ENCODE peak calls at places on chromosomes 11 and 22, in four cellular contexts. O, Z, G and Y are unnamed samples.

GRCh38 chr11:96237759-96238158 is 105.2 kb downstream of the MAML2 start:
- ATAC-seq in Z (no peak), G (no peak), O (no peak), Y (no peak)

GRCh38 chr11:80350541-80350940 is 909.7 kb upstream of the TENM4 start:
- ATAC-seq in Z (no peak), G (no peak), O (no peak), Y (no peak)

GRCh38 chr11:121435796-121436511 is 16.2 kb upstream of the SORL1 start:
- ATAC-seq in Z (no peak), G (no peak), O (no peak), Y (no peak)

GRCh38 chr22:31749636-31750364 is at the start of gene PRR14L:
- ATAC-seq in G (peak), O (peak), Z (peak), Y (peak)

GRCh38 chr11:117189191-117189940 is 9.8 kb upstream of the TAGLN start:
- ATAC-seq in Z (peak), O (no peak), G (no peak), Y (peak)

GRCh38 chr11:69080361-69080973 is 31.7 kb downstream of the TPCN2 start:
- ATAC-seq in O (no peak), Z (peak), G (peak), Y (no peak)

GRCh38 chr11:82521427-82521826 is 212.2 kb downstream of the FAM181B start:
- ATAC-seq in G (no peak), O (no peak), Z (no peak), Y (peak)

GRCh38 chr22:26544489-26544888 is 32.2 kb upstream of the TFIP11 start:
- ATAC-seq in O (no peak), Z (no peak), G (no peak), Y (no peak)

GRCh38 chr11:12952094-12952493 is 57.0 kb upstream of the RASSF10 start:
- ATAC-seq in O (no peak), G (no peak), Z (no peak), Y (no peak)

GRCh38 chr11:77660947-77661346 is 23.4 kb upstream of the CLNS1A start:
- ATAC-seq in G (no peak), O (no peak), Z (peak), Y (no peak)

GRCh38 chr22:37752189-37753061 is 55.3 kb upstream of the GCAT start:
- ATAC-seq in G (no peak), Z (no peak), O (peak), Y (peak)

GRCh38 chr11:123457187-123457770 is 27.2 kb downstream of the GRAMD1B start:
- ATAC-seq in G (peak), Z (no peak), O (no peak), Y (peak)

GRCh38 chr11:113773416-113774173 is at the start of gene ZW10:
- ATAC-seq in Z (peak), G (peak), O (peak), Y (peak)

GRCh38 chr22:22788460-22789037 is 99.1 kb upstream of the IGLL5 start:
- ATAC-seq in G (peak), O (no peak), Z (peak), Y (no peak)

GRCh38 chr22:41862530-41863266 is 29.8 kb downstream of the SREBF2 start:
- ATAC-seq in O (peak), G (peak), Z (peak), Y (peak)

GRCh38 chr22:46444390-46444854 is 93.0 kb downstream of the CELSR1 start:
- ATAC-seq in G (no peak), O (no peak), Z (no peak), Y (no peak)

GRCh38 chr11:46916251-46916650 is 2.1 kb downstream of the LRP4 start:
- ATAC-seq in G (no peak), O (no peak), Z (no peak), Y (no peak)

GRCh38 chr22:37508431-37508963 is 10.7 kb downstream of the CARD10 start:
- ATAC-seq in G (no peak), O (peak), Z (no peak), Y (peak)

GRCh38 chr11:29786092-29786491 is 230.7 kb downstream of the KCNA4 start:
- ATAC-seq in G (no peak), Z (no peak), O (no peak), Y (no peak)

GRCh38 chr22:44930016-44930710 is 79.6 kb downstream of the PHF21B start:
- ATAC-seq in Z (no peak), G (no peak), O (no peak), Y (no peak)

GRCh38 chr11:2387266-2387982 is 10.3 kb downstream of the CD81 start:
- ATAC-seq in G (peak), Z (no peak), O (no peak), Y (peak)

GRCh38 chr11:115736146-115736545 is 231.9 kb upstream of the CADM1 start:
- ATAC-seq in O (no peak), G (no peak), Z (no peak), Y (no peak)